ENCODE peak calls at places on chromosomes 1 and 21, in ten cellular contexts. Y is Jurkat, Clone E6-1; D is fibroblast of mammary gland; O is astrocyte of the spinal cord; U is mucosa of descending colon; W is adrenal gland; I is astrocyte; Z is thoracic aorta; T is A549; G is neural progenitor cell. H is an unnamed sample.

GRCh38 chr1:44267438-44267837 is 54.2 kb downstream of the DMAP1 start:
- DNase-seq in Y (no peak), D (no peak), O (no peak), U (peak; percentile 94), W (no peak), I (no peak), Z (no peak), T (no peak), G (no peak), H (no peak)

GRCh38 chr1:226821719-226822085 is 48.7 kb upstream of the PSEN2 start:
- DNase-seq in Y (no peak), D (peak; percentile 69), O (peak; percentile 52), U (no peak), W (no peak), I (peak; percentile 54), Z (no peak), T (no peak), G (no peak), H (peak; percentile 72)

GRCh38 chr1:216566809-216567208 is 143.6 kb upstream of the USH2A start:
- DNase-seq in Y (no peak), D (peak; percentile 24), O (peak; percentile 35), U (no peak), W (no peak), I (peak; percentile 1), Z (no peak), T (no peak), G (no peak), H (peak; percentile 32)

GRCh38 chr1:216903389-216903754 is 180.1 kb upstream of the ESRRG start:
- DNase-seq in Y (no peak), D (no peak), O (peak; percentile 78), U (no peak), W (no peak), I (peak; percentile 94), Z (no peak), T (no peak), G (no peak), H (peak; percentile 9)

GRCh38 chr21:41933259-41934079 is 20.3 kb downstream of the C2CD2 start:
- DNase-seq in Y (no peak), D (peak; percentile 56), O (no peak), U (no peak), W (peak; percentile 68), I (no peak), Z (no peak), T (no peak), G (no peak), H (peak; percentile 77)

GRCh38 chr1:154219511-154219910 is 1.2 kb upstream of the UBAP2L start:
- DNase-seq in Y (no peak), D (peak; percentile 41), O (peak; percentile 32), U (no peak), W (peak; percentile 55), I (peak; percentile 31), Z (no peak), T (no peak), G (no peak), H (peak; percentile 53)

GRCh38 chr21:44013380-44014088 is 1.4 kb downstream of the TRAPPC10 start:
- DNase-seq in Y (peak; percentile 56), D (no peak), O (no peak), U (no peak), W (no peak), I (no peak), Z (no peak), T (peak; percentile 19), G (no peak), H (peak; percentile 14)

GRCh38 chr1:97353094-97353493 is 567.7 kb downstream of the DPYD start:
- DNase-seq in Y (no peak), D (no peak), O (no peak), U (peak; percentile 27), W (no peak), I (no peak), Z (no peak), T (no peak), G (peak; percentile 34), H (no peak)

GRCh38 chr21:41167348-41168342 is at the start of gene BACE2:
- DNase-seq in Y (peak; percentile 41), D (peak; percentile 67), O (peak; percentile 74), U (peak; percentile 88), W (peak; percentile 79), I (peak; percentile 61), Z (no peak), T (peak; percentile 31), G (peak; percentile 81), H (peak; percentile 70)

GRCh38 chr1:235864965-235865525 is 1.7 kb downstream of the LYST start:
- DNase-seq in Y (no peak), D (peak; percentile 24), O (no peak), U (no peak), W (no peak), I (no peak), Z (no peak), T (no peak), G (no peak), H (peak; percentile 27)

GRCh38 chr21:15562748-15563147 is 167.0 kb upstream of the USP25 start:
- DNase-seq in Y (no peak), D (no peak), O (no peak), U (no peak), W (no peak), I (no peak), Z (no peak), T (no peak), G (no peak), H (no peak)

GRCh38 chr1:32464191-32464715 is 619 bp upstream of the ZBTB8B start:
- DNase-seq in Y (no peak), D (no peak), O (peak; percentile 5), U (no peak), W (no peak), I (no peak), Z (no peak), T (no peak), G (peak; percentile 62), H (no peak)

GRCh38 chr1:72482736-72483413 is 200.5 kb upstream of the NEGR1 start:
- DNase-seq in Y (no peak), D (no peak), O (no peak), U (no peak), W (no peak), I (no peak), Z (no peak), T (no peak), G (no peak), H (no peak)

DNA sequence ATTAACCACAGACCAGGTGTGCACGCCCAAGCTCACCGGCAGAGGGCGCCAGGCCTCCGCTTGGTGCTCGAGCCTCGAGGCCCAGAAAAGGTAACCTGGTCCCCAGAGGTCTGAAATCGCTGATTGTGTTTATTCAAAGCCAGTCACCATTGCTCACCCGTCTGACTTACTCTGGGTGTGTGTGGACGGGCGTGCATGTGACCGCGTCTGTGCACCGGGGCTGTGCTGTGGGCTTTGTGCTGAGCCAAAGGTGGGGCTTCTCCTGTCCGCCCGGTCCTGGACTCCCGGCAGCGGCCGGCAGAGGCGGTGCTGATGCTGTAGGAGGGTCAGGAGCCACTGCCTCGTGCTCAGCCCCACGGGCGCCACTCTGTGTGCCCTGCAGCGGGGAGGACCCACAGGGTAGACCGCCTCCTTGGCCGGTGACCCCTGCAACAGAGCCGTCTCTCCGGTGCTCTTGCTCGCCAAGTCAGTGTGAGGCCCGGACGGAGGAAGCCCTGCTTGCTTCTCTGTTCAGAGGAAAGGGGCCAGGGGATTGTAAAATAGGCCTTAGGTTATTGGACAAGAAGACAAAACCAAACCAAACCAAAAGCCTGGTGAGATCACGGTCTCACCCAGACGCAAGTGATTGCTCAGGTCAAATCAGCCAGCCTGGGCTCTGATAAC is 32.0 kb upstream of the BTG2 start:
- DNase-seq in Y (peak; percentile 69), D (peak; percentile 83), O (peak; percentile 74), U (peak; percentile 92), W (peak; percentile 90), I (peak; percentile 52), Z (peak; percentile 87), T (peak; percentile 73), G (peak; percentile 91), H (peak; percentile 86)
- H3K4me3 ChIP-seq in Y (no peak overlapping the region), D (no peak overlapping the region), O (no peak overlapping the region), U (no peak overlapping the region), W (peak overlapping the region; percentile 25), I (no peak overlapping the region), Z (peak overlapping the region; percentile 34), T (no peak overlapping the region), G (no peak overlapping the region), H (peak overlapping the region; percentile 40)

DNA sequence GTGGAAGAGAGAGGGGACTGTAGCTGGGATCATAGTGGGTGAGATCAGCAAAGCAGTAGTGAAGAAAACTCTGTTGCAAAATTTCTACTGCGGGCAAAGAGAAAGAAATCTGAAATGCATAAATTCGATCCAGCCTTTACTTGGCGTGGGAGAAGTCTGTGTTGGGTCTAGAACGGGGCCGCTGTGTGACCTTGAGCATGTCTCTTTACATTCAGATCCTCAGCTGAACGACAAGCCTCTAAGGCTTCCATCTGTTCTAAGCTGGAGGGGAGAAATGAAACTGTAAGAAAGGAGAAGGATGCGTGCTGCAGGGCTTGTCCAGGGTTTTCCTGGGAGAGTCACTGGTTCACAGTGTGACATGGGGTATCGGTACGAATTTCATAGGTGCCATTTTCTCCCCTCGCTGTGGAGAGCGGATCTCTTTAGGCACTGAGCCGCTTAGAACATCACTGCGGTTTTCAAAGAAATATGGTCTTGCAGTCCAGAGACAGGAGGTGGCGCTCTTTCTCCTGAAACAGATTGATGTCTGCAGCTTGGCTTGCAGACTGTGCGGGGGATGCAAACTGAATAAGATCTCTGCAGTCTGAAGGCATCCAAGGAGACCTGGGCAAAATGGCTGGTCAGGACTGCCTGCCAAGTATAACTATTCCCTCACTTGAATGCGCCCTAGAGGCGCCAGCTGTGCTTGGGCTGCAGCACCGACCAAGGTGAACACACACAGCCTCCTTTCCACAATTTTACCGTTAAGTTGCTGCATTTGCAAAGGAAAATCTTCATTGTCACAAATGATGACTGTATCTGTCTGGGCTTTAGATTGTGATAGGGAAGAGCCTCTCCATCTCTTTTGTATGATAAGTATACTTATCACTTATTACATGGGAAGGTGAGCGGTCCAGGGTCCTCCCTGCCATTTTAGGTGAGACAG is 104.1 kb downstream of the XCL2 start:
- DNase-seq in Y (peak; percentile 91), D (peak; percentile 92), O (peak; percentile 88), U (no peak), W (peak; percentile 74), I (peak; percentile 75), Z (peak; percentile 45), T (peak; percentile 60), G (peak; percentile 93), H (peak; percentile 93)
- H3K4me3 ChIP-seq in Y (peak overlapping the region; percentile 44), D (no peak overlapping the region), O (no peak overlapping the region), U (no peak overlapping the region), W (peak overlapping the region; percentile 40), I (no peak overlapping the region), Z (peak overlapping the region; percentile 46), T (no peak overlapping the region), G (peak overlapping the region; percentile 21), H (peak overlapping the region; percentile 38)

GRCh38 chr1:53661496-53661895 is 77.5 kb downstream of the GLIS1 start:
- DNase-seq in Y (no peak), D (no peak), O (no peak), U (peak; percentile 8), W (no peak), I (no peak), Z (no peak), T (no peak), G (no peak), H (no peak)
- H3K4me3 ChIP-seq in Y (no peak overlapping the region), D (no peak overlapping the region), O (no peak overlapping the region), U (no peak overlapping the region), W (no peak overlapping the region), I (no peak overlapping the region), Z (no peak overlapping the region), T (no peak overlapping the region), G (no peak overlapping the region), H (no peak overlapping the region)

DNA sequence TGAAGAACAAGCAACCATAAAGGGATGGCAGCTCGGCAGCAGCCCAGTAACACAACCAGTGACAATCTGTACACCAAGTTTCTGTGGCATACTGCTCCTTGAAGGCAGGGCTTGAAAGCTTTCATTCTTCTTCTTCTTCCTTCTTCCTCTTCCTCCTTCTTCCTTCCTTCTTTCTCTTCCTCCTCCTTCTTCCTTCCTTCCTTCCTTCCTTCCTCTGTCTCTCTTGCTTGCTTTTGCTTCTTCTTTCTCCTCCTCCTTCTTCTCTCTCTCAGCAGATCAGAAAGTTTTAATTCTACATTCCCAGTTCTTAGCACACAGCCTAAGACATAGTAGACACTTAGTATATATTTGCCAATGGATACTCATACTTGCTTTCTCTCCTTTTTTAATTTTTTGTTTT is 95.9 kb downstream of the GLUL start:
- DNase-seq in Y (no peak), D (no peak), O (no peak), U (no peak), W (no peak), I (no peak), Z (no peak), T (no peak), G (no peak), H (no peak)
- H3K4me3 ChIP-seq in Y (no peak overlapping the region), D (no peak overlapping the region), O (no peak overlapping the region), U (no peak overlapping the region), W (no peak overlapping the region), I (no peak overlapping the region), Z (no peak overlapping the region), T (no peak overlapping the region), G (no peak overlapping the region), H (no peak overlapping the region)